ENCODE peak calls at places on chromosomes 3 and 15, in four cellular contexts. One of them, this sample, is unnamed.
A peak's percentile ranks its signal among the peaks of the same experiment; 100 is the strongest.

GRCh38 chr3:148600440-148600839 is 97.3 kb upstream of the AGTR1 start:
- DNase-seq in fibroblast of lung: no peak
- DNase-seq in cardiac muscle cell: no peak
- DNase-seq in heart left ventricle: no peak
- DNase-seq in this sample: no peak

GRCh38 chr3:58215317-58216025 is 4.7 kb upstream of the DNASE1L3 start:
- DNase-seq in fibroblast of lung: no peak
- DNase-seq in cardiac muscle cell: no peak
- DNase-seq in heart left ventricle: no peak
- DNase-seq in this sample: no peak

GRCh38 chr3:125051715-125052581 is 3.8 kb downstream of the HEG1 start:
- DNase-seq in fibroblast of lung: peak; percentile 95
- DNase-seq in cardiac muscle cell: peak; percentile 67
- DNase-seq in heart left ventricle: peak; percentile 79
- DNase-seq in this sample: peak; percentile 97

GRCh38 chr3:117277816-117278215 is 568.2 kb downstream of the TUSC7 start:
- DNase-seq in fibroblast of lung: no peak
- DNase-seq in cardiac muscle cell: no peak
- DNase-seq in heart left ventricle: no peak
- DNase-seq in this sample: no peak

GRCh38 chr15:57537072-57537471 is 54.6 kb upstream of the MYZAP start:
- DNase-seq in fibroblast of lung: peak; percentile 82
- DNase-seq in cardiac muscle cell: no peak
- DNase-seq in heart left ventricle: no peak
- DNase-seq in this sample: peak; percentile 87

GRCh38 chr15:95561463-95561862 is 769.0 kb upstream of the NR2F2 start:
- DNase-seq in fibroblast of lung: peak; percentile 62
- DNase-seq in cardiac muscle cell: no peak
- DNase-seq in heart left ventricle: no peak
- DNase-seq in this sample: no peak

GRCh38 chr15:79089331-79089889 is 1.2 kb downstream of the RASGRF1 start:
- DNase-seq in fibroblast of lung: no peak
- DNase-seq in cardiac muscle cell: peak; percentile 44
- DNase-seq in heart left ventricle: no peak
- DNase-seq in this sample: no peak

GRCh38 chr3:3392946-3393345 is 213.5 kb upstream of the CRBN start:
- DNase-seq in fibroblast of lung: no peak
- DNase-seq in cardiac muscle cell: no peak
- DNase-seq in heart left ventricle: no peak
- DNase-seq in this sample: no peak

GRCh38 chr3:9218514-9218846 is 31.0 kb downstream of the SRGAP3 start:
- DNase-seq in fibroblast of lung: no peak
- DNase-seq in cardiac muscle cell: no peak
- DNase-seq in heart left ventricle: no peak
- DNase-seq in this sample: no peak

GRCh38 chr3:153599685-153600084 is 437.7 kb downstream of the RAP2B start:
- DNase-seq in fibroblast of lung: peak; percentile 95
- DNase-seq in cardiac muscle cell: no peak
- DNase-seq in heart left ventricle: peak; percentile 21
- DNase-seq in this sample: peak; percentile 87

GRCh38 chr3:22908974-22909507 is 294.1 kb upstream of the UBE2E2 start:
- DNase-seq in fibroblast of lung: no peak
- DNase-seq in cardiac muscle cell: no peak
- DNase-seq in heart left ventricle: no peak
- DNase-seq in this sample: no peak
- TF ChIP-seq CTCF in fibroblast of lung: no peak
- TF ChIP-seq CTCF in cardiac muscle cell: no peak
- TF ChIP-seq CTCF in heart left ventricle: no peak
- TF ChIP-seq CTCF in this sample: no peak

GRCh38 chr3:50608278-50608677 is 3.3 kb downstream of the CISH start:
- DNase-seq in fibroblast of lung: no peak
- DNase-seq in cardiac muscle cell: no peak
- DNase-seq in heart left ventricle: no peak
- DNase-seq in this sample: no peak
- H3K4me3 ChIP-seq in fibroblast of lung: no peak overlapping the region
- H3K4me3 ChIP-seq in cardiac muscle cell: no peak overlapping the region
- H3K4me3 ChIP-seq in heart left ventricle: peak overlapping the region; percentile 90
- H3K4me3 ChIP-seq in this sample: no peak overlapping the region

GRCh38 chr3:134753999-134754742 is 40.9 kb upstream of the EPHB1 start:
- DNase-seq in fibroblast of lung: no peak
- DNase-seq in cardiac muscle cell: no peak
- DNase-seq in heart left ventricle: peak; percentile 55
- DNase-seq in this sample: peak; percentile 9
- TF ChIP-seq CTCF in fibroblast of lung: no peak
- TF ChIP-seq CTCF in cardiac muscle cell: no peak
- TF ChIP-seq CTCF in heart left ventricle: no peak
- TF ChIP-seq CTCF in this sample: no peak

GRCh38 chr15:25417604-25418003 is 21.2 kb downstream of the UBE3A start:
- DNase-seq in fibroblast of lung: no peak
- DNase-seq in cardiac muscle cell: no peak
- DNase-seq in heart left ventricle: no peak
- DNase-seq in this sample: no peak
- H3K4me3 ChIP-seq in fibroblast of lung: no peak overlapping the region
- H3K4me3 ChIP-seq in cardiac muscle cell: no peak overlapping the region
- H3K4me3 ChIP-seq in heart left ventricle: no peak overlapping the region
- H3K4me3 ChIP-seq in this sample: no peak overlapping the region

DNA sequence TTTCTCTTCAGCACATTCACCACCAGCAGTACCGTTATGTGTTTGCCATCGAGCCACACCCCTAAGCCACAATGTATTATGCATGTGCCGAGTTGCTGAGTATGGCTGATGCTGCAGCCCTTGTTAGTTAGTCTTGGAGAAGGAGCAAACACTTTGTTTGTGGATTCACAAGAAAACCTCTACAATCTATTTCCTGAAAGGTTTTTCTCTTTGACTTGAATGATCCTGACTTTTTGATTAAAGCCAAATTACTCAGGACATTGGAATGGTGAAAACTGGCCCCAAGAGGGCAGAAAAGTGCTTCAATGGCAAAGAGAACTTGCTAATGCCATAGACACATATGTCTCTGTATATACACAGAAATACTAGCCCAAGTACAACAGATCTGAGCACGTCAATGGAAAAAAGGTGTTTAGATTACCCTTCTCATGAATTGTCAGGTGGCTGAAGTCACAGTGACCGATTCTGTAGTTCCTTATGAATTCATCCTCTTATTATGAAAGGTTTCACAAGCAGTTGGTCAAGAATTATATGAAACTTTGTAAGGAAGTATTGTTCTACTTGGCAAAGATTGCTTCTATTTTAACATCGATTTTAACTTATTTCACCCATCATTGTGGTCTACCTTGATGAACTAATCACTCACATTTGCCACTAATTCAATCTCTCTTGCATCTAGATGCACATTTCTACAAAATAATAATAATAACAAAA is 103.0 kb downstream of the P3H2 start:
- DNase-seq in fibroblast of lung: peak; percentile 80
- DNase-seq in cardiac muscle cell: peak; percentile 36
- DNase-seq in heart left ventricle: no peak
- DNase-seq in this sample: peak; percentile 86
- TF ChIP-seq CTCF in fibroblast of lung: peak; percentile 43
- TF ChIP-seq CTCF in cardiac muscle cell: peak; percentile 49
- TF ChIP-seq CTCF in heart left ventricle: peak; percentile 20
- TF ChIP-seq CTCF in this sample: peak; percentile 20

GRCh38 chr15:89743594-89743993 is 7.5 kb downstream of the MESP1 start:
- DNase-seq in fibroblast of lung: no peak
- DNase-seq in cardiac muscle cell: no peak
- DNase-seq in heart left ventricle: no peak
- DNase-seq in this sample: no peak

GRCh38 chr15:89745768-89746167 is 5.3 kb downstream of the MESP1 start:
- DNase-seq in fibroblast of lung: no peak
- DNase-seq in cardiac muscle cell: no peak
- DNase-seq in heart left ventricle: no peak
- DNase-seq in this sample: no peak

GRCh38 chr15:89743011-89743410 is 8.0 kb downstream of the MESP1 start:
- DNase-seq in fibroblast of lung: no peak
- DNase-seq in cardiac muscle cell: no peak
- DNase-seq in heart left ventricle: no peak
- DNase-seq in this sample: no peak

GRCh38 chr15:89746386-89746974 is 4.6 kb downstream of the MESP1 start:
- DNase-seq in fibroblast of lung: no peak
- DNase-seq in cardiac muscle cell: no peak
- DNase-seq in heart left ventricle: no peak
- DNase-seq in this sample: no peak

DNA sequence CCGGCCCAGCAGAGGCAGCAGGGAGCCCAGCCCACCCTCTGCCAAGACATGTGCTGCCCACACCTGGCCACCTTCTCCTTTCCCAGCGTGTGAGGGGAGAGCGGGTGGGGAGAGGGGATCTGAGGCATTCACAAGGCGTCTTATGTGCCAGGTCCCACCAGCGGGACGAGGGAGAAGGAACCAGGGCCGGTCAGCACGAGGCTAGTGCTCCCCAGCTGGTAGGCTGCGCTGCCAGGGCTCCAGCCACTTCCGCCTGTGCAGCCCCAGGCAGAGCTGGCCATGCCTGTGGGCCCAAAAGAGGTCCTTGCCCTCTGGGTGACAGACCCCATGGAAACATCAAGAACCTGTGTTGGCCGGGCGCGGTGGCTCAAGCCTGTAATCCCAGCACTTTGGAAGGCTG is 5.9 kb downstream of the MESP1 start:
- DNase-seq in fibroblast of lung: no peak
- DNase-seq in cardiac muscle cell: no peak
- DNase-seq in heart left ventricle: no peak
- DNase-seq in this sample: no peak
- H3K4me3 ChIP-seq in fibroblast of lung: no peak overlapping the region
- H3K4me3 ChIP-seq in cardiac muscle cell: no peak overlapping the region
- H3K4me3 ChIP-seq in heart left ventricle: no peak overlapping the region
- H3K4me3 ChIP-seq in this sample: no peak overlapping the region

DNA sequence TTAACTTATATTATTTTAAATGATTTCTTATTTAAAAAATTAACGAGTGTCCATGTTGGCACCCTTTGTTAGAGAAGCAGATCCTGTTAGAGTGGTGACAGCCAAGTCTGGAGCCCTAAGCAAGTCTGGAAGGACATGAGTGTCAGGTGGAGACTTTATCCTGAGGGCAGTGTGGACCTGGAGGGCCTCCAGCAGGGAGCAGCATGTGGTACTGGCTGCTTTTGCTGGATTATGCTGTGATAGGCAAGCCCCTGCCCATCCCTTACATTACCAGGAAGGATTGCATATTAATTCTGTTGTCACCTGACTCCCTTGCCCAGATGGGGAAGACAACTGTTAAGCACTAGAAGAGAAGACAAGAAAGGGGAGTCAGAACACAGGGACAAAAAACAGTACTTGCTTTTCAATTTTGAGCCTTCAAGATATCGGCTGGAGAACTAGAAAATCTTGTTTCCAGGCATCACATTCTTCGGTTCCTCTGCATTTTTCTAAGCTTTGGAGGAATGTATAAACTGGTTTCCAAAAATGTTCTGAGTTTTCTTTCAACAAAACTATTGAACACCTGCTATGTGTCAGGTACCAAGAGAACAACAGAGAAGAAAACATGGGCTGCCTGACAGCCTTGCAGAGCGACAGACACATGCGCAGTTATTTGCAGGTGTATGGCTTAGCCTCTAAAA is 22.7 kb downstream of the ZNF860 start:
- DNase-seq in fibroblast of lung: no peak
- DNase-seq in cardiac muscle cell: no peak
- DNase-seq in heart left ventricle: no peak
- DNase-seq in this sample: no peak
- TF ChIP-seq CTCF in fibroblast of lung: no peak
- TF ChIP-seq CTCF in cardiac muscle cell: no peak
- TF ChIP-seq CTCF in heart left ventricle: no peak
- TF ChIP-seq CTCF in this sample: no peak

GRCh38 chr3:186025161-186025560 is 83.7 kb downstream of the ETV5 start:
- DNase-seq in fibroblast of lung: peak; percentile 84
- DNase-seq in cardiac muscle cell: no peak
- DNase-seq in heart left ventricle: no peak
- DNase-seq in this sample: peak; percentile 77

GRCh38 chr3:186024210-186024609 is 84.7 kb downstream of the ETV5 start:
- DNase-seq in fibroblast of lung: peak; percentile 27
- DNase-seq in cardiac muscle cell: no peak
- DNase-seq in heart left ventricle: peak; percentile 58
- DNase-seq in this sample: peak; percentile 56

GRCh38 chr3:186022931-186023330 is 85.1 kb upstream of the TRA2B start:
- DNase-seq in fibroblast of lung: no peak
- DNase-seq in cardiac muscle cell: no peak
- DNase-seq in heart left ventricle: no peak
- DNase-seq in this sample: no peak

GRCh38 chr3:186021673-186022362 is 84.0 kb upstream of the TRA2B start:
- DNase-seq in fibroblast of lung: peak; percentile 94
- DNase-seq in cardiac muscle cell: no peak
- DNase-seq in heart left ventricle: no peak
- DNase-seq in this sample: peak; percentile 92
- H3K4me3 ChIP-seq in fibroblast of lung: no peak overlapping the region
- H3K4me3 ChIP-seq in cardiac muscle cell: no peak overlapping the region
- H3K4me3 ChIP-seq in heart left ventricle: no peak overlapping the region
- H3K4me3 ChIP-seq in this sample: no peak overlapping the region

GRCh38 chr15:100861511-100861991 is 18.1 kb upstream of the ALDH1A3 start:
- DNase-seq in fibroblast of lung: no peak
- DNase-seq in cardiac muscle cell: no peak
- DNase-seq in heart left ventricle: peak; percentile 51
- DNase-seq in this sample: peak; percentile 22
- TF ChIP-seq CTCF in fibroblast of lung: no peak
- TF ChIP-seq CTCF in cardiac muscle cell: no peak
- TF ChIP-seq CTCF in heart left ventricle: no peak
- TF ChIP-seq CTCF in this sample: no peak

DNA sequence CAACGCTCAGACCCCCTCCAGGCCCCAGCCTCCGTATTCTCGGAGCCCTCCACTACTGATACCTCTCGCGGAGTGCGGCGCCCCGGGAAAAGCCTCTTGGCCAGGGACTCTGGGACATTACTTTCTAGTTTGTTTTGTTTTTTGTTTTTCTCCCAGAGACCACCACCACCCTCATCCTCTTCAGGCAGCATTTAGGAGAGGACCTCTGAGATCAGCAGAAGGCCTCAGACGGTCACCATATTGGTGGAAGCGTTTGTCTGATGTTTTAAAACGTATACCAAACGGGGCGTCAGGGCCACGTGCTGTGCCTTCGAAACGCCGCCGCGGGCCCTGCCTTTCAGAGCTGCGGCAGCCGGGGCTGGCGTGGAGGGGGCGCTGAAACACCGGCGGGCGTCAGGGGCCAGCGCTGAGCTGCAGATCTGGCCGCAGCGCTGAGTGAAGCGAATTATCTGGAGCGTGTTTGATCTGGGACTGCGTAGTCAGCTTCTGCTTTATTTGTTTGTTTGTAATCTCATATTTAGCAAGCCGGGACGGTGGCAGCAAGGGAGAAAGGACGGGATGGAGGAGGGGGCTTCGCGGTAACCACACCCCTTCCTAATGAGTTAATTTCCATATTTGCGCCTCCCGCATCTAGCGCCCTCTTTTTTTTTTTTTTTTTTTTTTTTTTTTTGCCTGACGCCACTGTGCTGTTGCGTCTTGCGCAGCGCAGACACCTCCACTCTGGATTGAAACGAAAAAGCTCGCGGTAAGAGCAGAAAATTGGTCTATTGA is 14.8 kb downstream of the SOX2 start:
- DNase-seq in fibroblast of lung: peak; percentile 48
- DNase-seq in cardiac muscle cell: peak; percentile 74
- DNase-seq in heart left ventricle: no peak
- DNase-seq in this sample: no peak
- H3K4me3 ChIP-seq in fibroblast of lung: no peak overlapping the region
- H3K4me3 ChIP-seq in cardiac muscle cell: peak overlapping the region; percentile 20
- H3K4me3 ChIP-seq in heart left ventricle: peak overlapping the region; percentile 44
- H3K4me3 ChIP-seq in this sample: peak overlapping the region; percentile 33